ENCODE peak calls at places on chromosomes 7 and 10, in five cellular contexts. One of them, this sample, is unnamed.

GRCh38 chr7:73433924-73434700 is 534 bp downstream of the FZD9 start:
- DNase-seq in AML-193: no peak
- DNase-seq in uterus: no peak
- DNase-seq in DMS153: no peak
- DNase-seq in stimulated activated CD4-positive, alpha-beta T cell treated with anti-CD3 and anti-CD28 coated beads, Interleukin-2, amount 100 ng/mL, for 4 hours: no peak
- DNase-seq in this sample: no peak

GRCh38 chr10:89206402-89207180 is 526 bp downstream of the CH25H start:
- DNase-seq in stimulated activated CD4-positive, alpha-beta T cell treated with anti-CD3 and anti-CD28 coated beads, Interleukin-2, amount 100 ng/mL, for 4 hours: no peak
- DNase-seq in DMS153: no peak
- DNase-seq in uterus: peak
- DNase-seq in AML-193: no peak
- DNase-seq in this sample: no peak

GRCh38 chr7:84790873-84791272 is 396.0 kb downstream of the SEMA3D start:
- DNase-seq in DMS153: no peak
- DNase-seq in uterus: no peak
- DNase-seq in AML-193: no peak
- DNase-seq in stimulated activated CD4-positive, alpha-beta T cell treated with anti-CD3 and anti-CD28 coated beads, Interleukin-2, amount 100 ng/mL, for 4 hours: no peak
- DNase-seq in this sample: no peak

GRCh38 chr7:123538897-123539296 is 4.5 kb upstream of the IQUB start:
- DNase-seq in uterus: no peak
- DNase-seq in stimulated activated CD4-positive, alpha-beta T cell treated with anti-CD3 and anti-CD28 coated beads, Interleukin-2, amount 100 ng/mL, for 4 hours: no peak
- DNase-seq in AML-193: no peak
- DNase-seq in DMS153: no peak
- DNase-seq in this sample: no peak

GRCh38 chr7:106329971-106330733 is 45.4 kb upstream of the NAMPT start:
- DNase-seq in stimulated activated CD4-positive, alpha-beta T cell treated with anti-CD3 and anti-CD28 coated beads, Interleukin-2, amount 100 ng/mL, for 4 hours: no peak
- DNase-seq in uterus: peak
- DNase-seq in DMS153: no peak
- DNase-seq in AML-193: no peak
- DNase-seq in this sample: no peak

GRCh38 chr10:93149761-93150160 is 76.1 kb downstream of the CYP26A1 start:
- DNase-seq in stimulated activated CD4-positive, alpha-beta T cell treated with anti-CD3 and anti-CD28 coated beads, Interleukin-2, amount 100 ng/mL, for 4 hours: no peak
- DNase-seq in DMS153: no peak
- DNase-seq in AML-193: no peak
- DNase-seq in uterus: no peak
- DNase-seq in this sample: no peak

GRCh38 chr10:78605800-78606350 is 462.9 kb upstream of the ZMIZ1 start:
- DNase-seq in stimulated activated CD4-positive, alpha-beta T cell treated with anti-CD3 and anti-CD28 coated beads, Interleukin-2, amount 100 ng/mL, for 4 hours: no peak
- DNase-seq in uterus: no peak
- DNase-seq in AML-193: no peak
- DNase-seq in DMS153: no peak
- DNase-seq in this sample: no peak

GRCh38 chr10:99849525-99849924 is 67.1 kb downstream of the ABCC2 start:
- DNase-seq in stimulated activated CD4-positive, alpha-beta T cell treated with anti-CD3 and anti-CD28 coated beads, Interleukin-2, amount 100 ng/mL, for 4 hours: no peak
- DNase-seq in DMS153: no peak
- DNase-seq in AML-193: no peak
- DNase-seq in uterus: no peak
- DNase-seq in this sample: no peak

GRCh38 chr7:24786941-24787340 is 29.7 kb upstream of the GSDME start:
- DNase-seq in DMS153: no peak
- DNase-seq in uterus: no peak
- DNase-seq in stimulated activated CD4-positive, alpha-beta T cell treated with anti-CD3 and anti-CD28 coated beads, Interleukin-2, amount 100 ng/mL, for 4 hours: no peak
- DNase-seq in AML-193: peak
- DNase-seq in this sample: no peak

GRCh38 chr7:127322351-127322750 is 69.6 kb upstream of the GRM8 start:
- DNase-seq in uterus: no peak
- DNase-seq in DMS153: no peak
- DNase-seq in stimulated activated CD4-positive, alpha-beta T cell treated with anti-CD3 and anti-CD28 coated beads, Interleukin-2, amount 100 ng/mL, for 4 hours: no peak
- DNase-seq in AML-193: no peak
- DNase-seq in this sample: no peak

GRCh38 chr10:6490594-6490993 is 89.5 kb downstream of the PRKCQ start:
- DNase-seq in stimulated activated CD4-positive, alpha-beta T cell treated with anti-CD3 and anti-CD28 coated beads, Interleukin-2, amount 100 ng/mL, for 4 hours: no peak
- DNase-seq in AML-193: no peak
- DNase-seq in DMS153: no peak
- DNase-seq in uterus: no peak
- DNase-seq in this sample: no peak

GRCh38 chr7:85172530-85172941 is 14.3 kb downstream of the SEMA3D start:
- DNase-seq in DMS153: no peak
- DNase-seq in AML-193: no peak
- DNase-seq in stimulated activated CD4-positive, alpha-beta T cell treated with anti-CD3 and anti-CD28 coated beads, Interleukin-2, amount 100 ng/mL, for 4 hours: no peak
- DNase-seq in uterus: no peak
- DNase-seq in this sample: no peak

GRCh38 chr7:132390705-132391104 is 185.6 kb downstream of the PLXNA4 start:
- DNase-seq in AML-193: no peak
- DNase-seq in DMS153: no peak
- DNase-seq in stimulated activated CD4-positive, alpha-beta T cell treated with anti-CD3 and anti-CD28 coated beads, Interleukin-2, amount 100 ng/mL, for 4 hours: no peak
- DNase-seq in uterus: no peak
- DNase-seq in this sample: no peak

GRCh38 chr7:153390955-153391354 is 631.4 kb downstream of the ACTR3B start:
- DNase-seq in AML-193: no peak
- DNase-seq in uterus: no peak
- DNase-seq in DMS153: no peak
- DNase-seq in stimulated activated CD4-positive, alpha-beta T cell treated with anti-CD3 and anti-CD28 coated beads, Interleukin-2, amount 100 ng/mL, for 4 hours: no peak
- DNase-seq in this sample: no peak

GRCh38 chr10:14250496-14250895 is 80.2 kb downstream of the FRMD4A start:
- DNase-seq in stimulated activated CD4-positive, alpha-beta T cell treated with anti-CD3 and anti-CD28 coated beads, Interleukin-2, amount 100 ng/mL, for 4 hours: no peak
- DNase-seq in DMS153: no peak
- DNase-seq in AML-193: no peak
- DNase-seq in uterus: no peak
- DNase-seq in this sample: no peak

GRCh38 chr10:98675902-98676301 is 229.2 kb upstream of the HPS1 start:
- DNase-seq in stimulated activated CD4-positive, alpha-beta T cell treated with anti-CD3 and anti-CD28 coated beads, Interleukin-2, amount 100 ng/mL, for 4 hours: no peak
- DNase-seq in uterus: no peak
- DNase-seq in DMS153: no peak
- DNase-seq in AML-193: no peak
- DNase-seq in this sample: no peak

GRCh38 chr7:90788057-90788456 is 191.9 kb downstream of the CDK14 start:
- DNase-seq in DMS153: no peak
- DNase-seq in AML-193: no peak
- DNase-seq in uterus: no peak
- DNase-seq in stimulated activated CD4-positive, alpha-beta T cell treated with anti-CD3 and anti-CD28 coated beads, Interleukin-2, amount 100 ng/mL, for 4 hours: no peak
- DNase-seq in this sample: no peak

GRCh38 chr7:112288301-112288700 is 81.8 kb downstream of the ZNF277 start:
- DNase-seq in uterus: no peak
- DNase-seq in DMS153: no peak
- DNase-seq in stimulated activated CD4-positive, alpha-beta T cell treated with anti-CD3 and anti-CD28 coated beads, Interleukin-2, amount 100 ng/mL, for 4 hours: no peak
- DNase-seq in AML-193: no peak
- DNase-seq in this sample: no peak

GRCh38 chr7:102398543-102398942 is 2.4 kb downstream of the PRKRIP1 start:
- DNase-seq in DMS153: no peak
- DNase-seq in stimulated activated CD4-positive, alpha-beta T cell treated with anti-CD3 and anti-CD28 coated beads, Interleukin-2, amount 100 ng/mL, for 4 hours: no peak
- DNase-seq in AML-193: no peak
- DNase-seq in uterus: no peak
- DNase-seq in this sample: no peak

GRCh38 chr10:93073539-93074136 is at the start of gene CYP26A1:
- DNase-seq in uterus: no peak
- DNase-seq in stimulated activated CD4-positive, alpha-beta T cell treated with anti-CD3 and anti-CD28 coated beads, Interleukin-2, amount 100 ng/mL, for 4 hours: no peak
- DNase-seq in DMS153: no peak
- DNase-seq in AML-193: no peak
- DNase-seq in this sample: no peak

GRCh38 chr10:54368984-54369383 is 432.0 kb downstream of the PCDH15 start:
- DNase-seq in uterus: no peak
- DNase-seq in AML-193: no peak
- DNase-seq in DMS153: no peak
- DNase-seq in stimulated activated CD4-positive, alpha-beta T cell treated with anti-CD3 and anti-CD28 coated beads, Interleukin-2, amount 100 ng/mL, for 4 hours: no peak
- DNase-seq in this sample: no peak

GRCh38 chr10:49331431-49331830 is 32.5 kb downstream of the C10orf71 start:
- DNase-seq in DMS153: no peak
- DNase-seq in stimulated activated CD4-positive, alpha-beta T cell treated with anti-CD3 and anti-CD28 coated beads, Interleukin-2, amount 100 ng/mL, for 4 hours: no peak
- DNase-seq in uterus: no peak
- DNase-seq in AML-193: no peak
- DNase-seq in this sample: no peak

GRCh38 chr10:35696392-35696791 is 54.3 kb upstream of the FZD8 start:
- DNase-seq in DMS153: no peak
- DNase-seq in AML-193: no peak
- DNase-seq in stimulated activated CD4-positive, alpha-beta T cell treated with anti-CD3 and anti-CD28 coated beads, Interleukin-2, amount 100 ng/mL, for 4 hours: no peak
- DNase-seq in uterus: no peak
- DNase-seq in this sample: no peak

GRCh38 chr7:4102231-4102841 is 579.8 kb upstream of the FOXK1 start:
- DNase-seq in DMS153: no peak
- DNase-seq in AML-193: no peak
- DNase-seq in uterus: no peak
- DNase-seq in stimulated activated CD4-positive, alpha-beta T cell treated with anti-CD3 and anti-CD28 coated beads, Interleukin-2, amount 100 ng/mL, for 4 hours: no peak
- DNase-seq in this sample: no peak

GRCh38 chr10:114470956-114471905 is 66.9 kb upstream of the AFAP1L2 start:
- DNase-seq in AML-193: peak
- DNase-seq in DMS153: peak
- DNase-seq in uterus: peak
- DNase-seq in stimulated activated CD4-positive, alpha-beta T cell treated with anti-CD3 and anti-CD28 coated beads, Interleukin-2, amount 100 ng/mL, for 4 hours: peak
- DNase-seq in this sample: peak

GRCh38 chr10:66162560-66163143 is 763.2 kb upstream of the LRRTM3 start:
- DNase-seq in AML-193: no peak
- DNase-seq in uterus: no peak
- DNase-seq in stimulated activated CD4-positive, alpha-beta T cell treated with anti-CD3 and anti-CD28 coated beads, Interleukin-2, amount 100 ng/mL, for 4 hours: no peak
- DNase-seq in DMS153: no peak
- DNase-seq in this sample: no peak

GRCh38 chr10:122279725-122280141 is 8.6 kb downstream of the BTBD16 start:
- DNase-seq in AML-193: no peak
- DNase-seq in stimulated activated CD4-positive, alpha-beta T cell treated with anti-CD3 and anti-CD28 coated beads, Interleukin-2, amount 100 ng/mL, for 4 hours: no peak
- DNase-seq in DMS153: peak
- DNase-seq in uterus: no peak
- DNase-seq in this sample: no peak

GRCh38 chr7:72309476-72309875 is 102.7 kb downstream of the CALN1 start:
- DNase-seq in AML-193: no peak
- DNase-seq in DMS153: no peak
- DNase-seq in stimulated activated CD4-positive, alpha-beta T cell treated with anti-CD3 and anti-CD28 coated beads, Interleukin-2, amount 100 ng/mL, for 4 hours: no peak
- DNase-seq in uterus: no peak
- DNase-seq in this sample: no peak

GRCh38 chr7:451255-452229 is 68.1 kb downstream of the PDGFA start:
- DNase-seq in uterus: no peak
- DNase-seq in DMS153: no peak
- DNase-seq in AML-193: no peak
- DNase-seq in stimulated activated CD4-positive, alpha-beta T cell treated with anti-CD3 and anti-CD28 coated beads, Interleukin-2, amount 100 ng/mL, for 4 hours: no peak
- DNase-seq in this sample: no peak